ENCODE peak calls at places on chromosomes 13 and 19, in six cellular contexts. M, C, E, Q, H and N are unnamed samples.

GRCh38 chr19:6500837-6501739 is 1.0 kb downstream of the TUBB4A start:
- DNase-seq in M (no peak), C (no peak), E (no peak), Q (no peak), H (no peak), N (no peak)

GRCh38 chr13:48874165-48874564 is 101.5 kb upstream of the FNDC3A start:
- DNase-seq in M (no peak), C (no peak), E (no peak), Q (no peak), H (no peak), N (no peak)

GRCh38 chr13:34555988-34556387 is 386.1 kb upstream of the NBEA start:
- DNase-seq in M (no peak), C (no peak), E (no peak), Q (no peak), H (no peak), N (no peak)

GRCh38 chr13:74134777-74135305 is 637 bp upstream of the KLF12 start:
- DNase-seq in M (peak), C (peak), E (peak), Q (peak), H (peak), N (peak)

GRCh38 chr13:83229574-83230300 is 652.5 kb downstream of the SLITRK1 start:
- DNase-seq in M (no peak), C (no peak), E (no peak), Q (no peak), H (no peak), N (no peak)

GRCh38 chr19:6232567-6232966 is 47.2 kb downstream of the MLLT1 start:
- DNase-seq in M (no peak), C (peak), E (no peak), Q (no peak), H (no peak), N (no peak)

GRCh38 chr13:72504026-72504925 is 223.2 kb downstream of the MZT1 start:
- DNase-seq in M (no peak), C (peak), E (no peak), Q (no peak), H (no peak), N (no peak)

GRCh38 chr19:16856091-16856490 is 26.9 kb downstream of the SIN3B start:
- DNase-seq in M (no peak), C (no peak), E (no peak), Q (no peak), H (no peak), N (no peak)

GRCh38 chr19:4058696-4059492 is 7.8 kb downstream of the ZBTB7A start:
- DNase-seq in M (no peak), C (no peak), E (no peak), Q (no peak), H (peak), N (no peak)

GRCh38 chr19:55256562-55257460 is 2.0 kb downstream of the PPP6R1 start:
- DNase-seq in M (no peak), C (no peak), E (no peak), Q (no peak), H (no peak), N (no peak)

GRCh38 chr13:100490692-100491091 is 97.9 kb downstream of the GGACT start:
- DNase-seq in M (no peak), C (peak), E (peak), Q (peak), H (peak), N (no peak)

GRCh38 chr19:4580021-4580901 is 20.8 kb upstream of the SEMA6B start:
- DNase-seq in M (no peak), C (no peak), E (no peak), Q (no peak), H (no peak), N (no peak)

GRCh38 chr13:51895906-51896888 is 34.4 kb downstream of the CCDC70 start:
- DNase-seq in M (peak), C (peak), E (peak), Q (no peak), H (no peak), N (peak)

GRCh38 chr13:90416519-90416918 is 931.0 kb upstream of the MIR17HG start:
- DNase-seq in M (no peak), C (peak), E (no peak), Q (no peak), H (no peak), N (no peak)

GRCh38 chr19:13463296-13463695 is 43.0 kb downstream of the CACNA1A start:
- DNase-seq in M (no peak), C (peak), E (peak), Q (no peak), H (no peak), N (no peak)

GRCh38 chr13:34884366-34884765 is 57.7 kb upstream of the NBEA start:
- DNase-seq in M (no peak), C (no peak), E (no peak), Q (no peak), H (no peak), N (no peak)